ENCODE peak calls at places on chromosomes 11 and 22, in ten cellular contexts. U is pancreas, Z is SJSA1, C is mammary epithelial cell, S is astrocyte, W is foreskin keratinocyte, Q is transverse colon, R is body of pancreas, B is HCT116, E is neuronal stem cell. O is an unnamed sample. For H3K4me1, the result is how much of the 10 kb centered on the place peaks cover.

GRCh38 chr11:125947419-125948277 is 1.8 kb downstream of the VSIG10L2 start:
- DNase-seq in U (peak), Z (no peak), C (no peak), S (no peak), W (no peak), Q (no peak), R (no peak), B (no peak), E (no peak), O (no peak)

GRCh38 chr11:35688023-35688422 is 25.4 kb downstream of the TRIM44 start:
- DNase-seq in U (no peak), Z (no peak), C (peak), S (peak), W (no peak), Q (no peak), R (no peak), B (no peak), E (no peak), O (no peak)

GRCh38 chr11:28284206-28284605 is 176.0 kb downstream of the METTL15 start:
- DNase-seq in U (no peak), Z (no peak), C (no peak), S (no peak), W (no peak), Q (no peak), R (no peak), B (no peak), E (no peak), O (no peak)

GRCh38 chr11:118703563-118704106 is 24.2 kb upstream of the TREH start:
- DNase-seq in U (no peak), Z (peak), C (no peak), S (no peak), W (no peak), Q (peak), R (no peak), B (no peak), E (no peak), O (no peak)

GRCh38 chr22:19196841-19197612 is 18.5 kb upstream of the SLC25A1 start:
- DNase-seq in U (no peak), Z (no peak), C (no peak), S (no peak), W (no peak), Q (no peak), R (no peak), B (no peak), E (no peak), O (no peak)

GRCh38 chr11:86138958-86139357 is 70.1 kb upstream of the PICALM start:
- DNase-seq in U (no peak), Z (no peak), C (peak), S (no peak), W (no peak), Q (no peak), R (no peak), B (no peak), E (no peak), O (no peak)

GRCh38 chr11:74686792-74687191 is 44.4 kb downstream of the CHRDL2 start:
- DNase-seq in U (no peak), Z (no peak), C (peak), S (peak), W (no peak), Q (no peak), R (no peak), B (no peak), E (no peak), O (no peak)

GRCh38 chr11:57499413-57499982 is 16.0 kb downstream of the SLC43A1 start:
- DNase-seq in U (peak), Z (peak), C (peak), S (peak), W (no peak), Q (peak), R (peak), B (peak), E (peak), O (peak)

GRCh38 chr11:66568124-66568916 is at the start of gene CTSF:
- DNase-seq in U (peak), Z (peak), C (peak), S (peak), W (no peak), Q (peak), R (peak), B (no peak), E (no peak), O (peak)

GRCh38 chr11:76654310-76654851 is 16.2 kb downstream of the LRRC32 start:
- DNase-seq in U (no peak), Z (peak), C (no peak), S (peak), W (no peak), Q (peak), R (peak), B (no peak), E (no peak), O (peak)

GRCh38 chr11:76074178-76075112 is 131.9 kb downstream of the WNT11 start:
- DNase-seq in U (no peak), Z (no peak), C (no peak), S (peak), W (no peak), Q (no peak), R (no peak), B (no peak), E (no peak), O (no peak)

GRCh38 chr22:34902335-34902734 is 163.6 kb upstream of the ISX start:
- DNase-seq in U (no peak), Z (no peak), C (no peak), S (no peak), W (no peak), Q (no peak), R (no peak), B (no peak), E (no peak), O (no peak)

GRCh38 chr22:50502628-50503474 is 4.7 kb downstream of the LMF2 start:
- DNase-seq in U (peak), Z (no peak), C (no peak), S (no peak), W (no peak), Q (no peak), R (peak), B (no peak), E (no peak), O (peak)
- H3K4me1 ChIP-seq in U (under half), Z (under half), C (under half), S (under half), W (under half), Q (under half), R (under half), B (under half), E (under half), O (under half)

GRCh38 chr11:78812513-78813293 is 238.0 kb upstream of the NARS2 start:
- DNase-seq in U (no peak), Z (no peak), C (no peak), S (no peak), W (no peak), Q (peak), R (no peak), B (no peak), E (no peak), O (no peak)

GRCh38 chr11:78808903-78809302 is 234.2 kb upstream of the NARS2 start:
- DNase-seq in U (no peak), Z (no peak), C (no peak), S (no peak), W (no peak), Q (peak), R (no peak), B (no peak), E (no peak), O (no peak)

GRCh38 chr11:78809931-78810481 is 235.3 kb upstream of the NARS2 start:
- DNase-seq in U (no peak), Z (peak), C (no peak), S (no peak), W (no peak), Q (no peak), R (no peak), B (no peak), E (no peak), O (no peak)

GRCh38 chr11:78811622-78812021 is 237.0 kb upstream of the NARS2 start:
- DNase-seq in U (no peak), Z (no peak), C (no peak), S (no peak), W (no peak), Q (no peak), R (no peak), B (no peak), E (no peak), O (no peak)

GRCh38 chr11:78810489-78811090 is 235.9 kb upstream of the NARS2 start:
- DNase-seq in U (no peak), Z (no peak), C (no peak), S (no peak), W (no peak), Q (no peak), R (no peak), B (no peak), E (no peak), O (no peak)
- H3K27ac ChIP-seq in U (no peak), Z (peak), C (no peak), S (no peak), W (no peak), Q (peak), R (no peak), B (no peak), E (no peak), O (no peak)

DNA sequence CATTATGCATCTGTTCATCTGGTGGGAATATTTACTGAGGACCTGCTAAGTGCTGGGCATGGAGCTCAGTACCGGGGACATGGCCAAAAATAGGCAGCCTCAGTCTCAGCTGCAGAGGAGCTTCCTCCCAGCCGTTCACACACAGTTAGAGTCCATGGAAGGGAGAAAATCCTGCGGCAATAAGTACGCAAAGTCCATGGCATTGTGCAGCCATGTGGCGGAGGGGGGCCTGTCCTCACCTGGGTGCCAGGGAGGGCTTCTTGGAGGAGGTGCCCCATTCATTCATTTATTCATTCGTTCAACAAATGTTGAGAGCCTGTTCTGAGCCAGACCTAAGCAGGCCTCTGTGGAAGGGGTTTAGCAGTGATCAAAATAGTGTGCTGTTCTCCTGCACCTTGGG is 59.3 kb upstream of the ANO1 start:
- DNase-seq in U (no peak), Z (no peak), C (no peak), S (no peak), W (no peak), Q (no peak), R (no peak), B (no peak), E (no peak), O (no peak)
- H3K4me1 ChIP-seq in U (under half), Z (under half), C (under half), S (under half), W (under half), Q (under half), R (under half), B (under half), E (under half), O (under half)

GRCh38 chr22:49882519-49883293 is 29.1 kb downstream of the ZBED4 start:
- DNase-seq in U (no peak), Z (no peak), C (no peak), S (peak), W (no peak), Q (no peak), R (no peak), B (no peak), E (no peak), O (no peak)

GRCh38 chr22:49884503-49885260 is 31.0 kb downstream of the ZBED4 start:
- DNase-seq in U (no peak), Z (no peak), C (no peak), S (no peak), W (no peak), Q (no peak), R (no peak), B (no peak), E (no peak), O (no peak)

GRCh38 chr22:49884075-49884474 is 30.4 kb downstream of the ZBED4 start:
- DNase-seq in U (no peak), Z (no peak), C (no peak), S (no peak), W (no peak), Q (no peak), R (no peak), B (no peak), E (no peak), O (no peak)

GRCh38 chr22:49881856-49882255 is 28.2 kb downstream of the ZBED4 start:
- DNase-seq in U (no peak), Z (no peak), C (no peak), S (no peak), W (no peak), Q (no peak), R (no peak), B (no peak), E (no peak), O (no peak)

DNA sequence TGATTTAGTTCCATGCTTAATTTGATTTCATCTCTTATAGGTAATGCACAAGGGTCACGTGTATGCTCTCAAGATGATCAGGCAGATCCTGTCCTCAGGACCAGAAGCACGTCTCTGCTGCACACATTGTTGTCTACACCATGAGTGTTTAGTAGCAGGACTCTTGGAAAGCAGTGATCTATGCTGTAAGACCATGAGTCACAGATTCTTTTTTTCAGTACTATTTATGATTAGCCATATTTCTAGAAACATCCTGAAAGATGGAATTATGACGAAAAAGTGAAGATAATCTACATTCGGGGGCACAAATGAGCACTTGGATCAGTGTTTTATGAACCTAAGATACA is 29.6 kb downstream of the ZBED4 start:
- DNase-seq in U (no peak), Z (no peak), C (no peak), S (peak), W (no peak), Q (no peak), R (no peak), B (no peak), E (no peak), O (no peak)
- H3K27ac ChIP-seq in U (no peak), Z (no peak), C (no peak), S (no peak), W (no peak), Q (no peak), R (no peak), B (no peak), E (no peak), O (no peak)